ENCODE peak calls at places on chromosomes 7 and 10, in nine cellular contexts. I, W, B, C, L, X, A, M and J are unnamed samples.

GRCh38 chr7:104643587-104644217 is 315.3 kb downstream of the LHFPL3 start:
- DNase-seq in I (no peak), C (no peak), A (peak), X (no peak), M (peak), W (no peak), L (peak), B (no peak), J (no peak)

GRCh38 chr10:11353229-11353896 is 258.1 kb downstream of the USP6NL start:
- DNase-seq in X (no peak), B (no peak), M (no peak), I (no peak), A (no peak), C (no peak), L (no peak), W (no peak), J (no peak)

GRCh38 chr7:39353615-39354376 is 212.4 kb upstream of the YAE1 start:
- DNase-seq in W (peak), A (peak), B (no peak), I (peak), M (peak), X (no peak), C (no peak), L (no peak), J (peak)

GRCh38 chr10:49328401-49329185 is 29.6 kb downstream of the C10orf71 start:
- DNase-seq in M (no peak), C (no peak), A (no peak), X (no peak), I (no peak), L (no peak), B (no peak), W (no peak), J (no peak)

GRCh38 chr7:149381245-149381644 is 79.6 kb downstream of the ZNF777 start:
- DNase-seq in C (no peak), M (no peak), A (no peak), I (no peak), X (no peak), B (no peak), W (no peak), L (no peak), J (no peak)

GRCh38 chr7:51188987-51189386 is 127.6 kb downstream of the COBL start:
- DNase-seq in X (no peak), M (no peak), I (no peak), B (no peak), A (no peak), W (no peak), C (no peak), L (no peak), J (no peak)

GRCh38 chr7:116025098-116025809 is 5.3 kb downstream of the TFEC start:
- DNase-seq in B (no peak), W (no peak), C (no peak), X (no peak), I (no peak), A (peak), M (no peak), L (no peak), J (no peak)

GRCh38 chr7:30135271-30135550 is 425 bp downstream of the MTURN start:
- DNase-seq in L (no peak), X (no peak), M (no peak), W (no peak), A (no peak), C (no peak), I (no peak), B (no peak), J (no peak)

GRCh38 chr10:26755443-26755903 is 58.0 kb downstream of the PDSS1 start:
- DNase-seq in M (no peak), L (peak), B (no peak), X (no peak), A (peak), C (no peak), W (no peak), I (no peak), J (no peak)

GRCh38 chr7:32881074-32881982 is 10.2 kb downstream of the KBTBD2 start:
- DNase-seq in X (no peak), W (no peak), I (no peak), C (no peak), L (peak), B (no peak), A (no peak), M (no peak), J (no peak)

GRCh38 chr10:131825960-131826650 is 74.7 kb upstream of the PPP2R2D start:
- DNase-seq in A (no peak), M (no peak), W (peak), B (no peak), L (no peak), I (no peak), X (no peak), C (no peak), J (peak)

GRCh38 chr7:150612925-150613324 is 19.3 kb downstream of the GIMAP6 start:
- DNase-seq in M (no peak), X (no peak), L (no peak), B (no peak), A (no peak), W (no peak), I (no peak), C (no peak), J (no peak)

GRCh38 chr7:22271311-22271710 is 85.6 kb downstream of the RAPGEF5 start:
- DNase-seq in L (no peak), A (no peak), I (no peak), W (no peak), M (no peak), C (no peak), X (no peak), B (no peak), J (no peak)

GRCh38 chr10:130757271-130757670 is 554.2 kb downstream of the TCERG1L start:
- DNase-seq in X (no peak), I (no peak), B (no peak), M (no peak), L (no peak), W (peak), A (no peak), C (no peak), J (no peak)

GRCh38 chr7:88597941-88598425 is 161.5 kb upstream of the ZNF804B start:
- DNase-seq in A (no peak), I (no peak), C (no peak), X (no peak), M (no peak), W (no peak), B (no peak), L (no peak), J (no peak)

GRCh38 chr7:149863500-149863899 is 10.3 kb upstream of the ATP6V0E2 start:
- DNase-seq in L (no peak), M (no peak), X (no peak), W (no peak), C (no peak), A (no peak), B (no peak), I (no peak), J (no peak)

GRCh38 chr10:63267414-63268138 is 134.4 kb downstream of the NRBF2 start:
- DNase-seq in M (no peak), W (no peak), C (no peak), A (peak), B (peak), L (peak), I (no peak), X (peak), J (no peak)

GRCh38 chr7:24701232-24701898 is 55.9 kb downstream of the GSDME start:
- DNase-seq in A (peak), I (no peak), B (no peak), C (no peak), L (no peak), W (no peak), M (no peak), X (peak), J (no peak)

GRCh38 chr10:132811891-132812481 is 26.0 kb upstream of the NKX6-2 start:
- DNase-seq in L (no peak), W (peak), B (no peak), A (no peak), M (no peak), C (no peak), I (peak), X (no peak), J (no peak)

GRCh38 chr10:48357631-48358030 is 51.2 kb downstream of the MAPK8 start:
- DNase-seq in B (no peak), L (no peak), W (no peak), A (no peak), X (no peak), C (no peak), M (no peak), I (no peak), J (no peak)

GRCh38 chr10:6953131-6953834 is 373.2 kb upstream of the PRKCQ start:
- DNase-seq in A (no peak), W (no peak), X (no peak), C (no peak), L (no peak), I (no peak), B (no peak), M (no peak), J (no peak)

GRCh38 chr7:135620980-135621850 is 41.1 kb upstream of the STMP1 start:
- DNase-seq in I (peak), C (peak), X (peak), L (peak), A (peak), W (no peak), B (peak), M (no peak), J (no peak)

GRCh38 chr7:12030116-12030515 is 181.0 kb upstream of the TMEM106B start:
- DNase-seq in X (peak), I (no peak), B (no peak), M (peak), L (no peak), A (no peak), C (no peak), W (no peak), J (no peak)

GRCh38 chr7:24456526-24457214 is 116.6 kb upstream of the PALS2 start:
- DNase-seq in M (no peak), L (peak), I (no peak), X (no peak), B (no peak), C (no peak), A (no peak), W (no peak), J (peak)

GRCh38 chr10:71218046-71218832 is 5.9 kb downstream of the UNC5B start:
- DNase-seq in L (peak), A (no peak), B (no peak), I (no peak), C (no peak), W (no peak), M (peak), X (no peak), J (no peak)

GRCh38 chr7:77797734-77798393 is 370 bp downstream of the TMEM60 start:
- DNase-seq in M (no peak), W (no peak), B (no peak), A (no peak), I (peak), C (no peak), L (no peak), X (no peak), J (peak)

GRCh38 chr7:33495207-33495606 is 365.8 kb downstream of the BBS9 start:
- DNase-seq in L (no peak), X (no peak), W (no peak), C (no peak), M (no peak), A (peak), B (no peak), I (no peak), J (no peak)

GRCh38 chr10:117543245-117543998 is 876 bp downstream of the EMX2 start:
- DNase-seq in X (no peak), B (no peak), A (peak), M (peak), L (no peak), W (no peak), C (no peak), I (no peak), J (no peak)

GRCh38 chr10:79386637-79387465 is 39.6 kb downstream of the PPIF start:
- DNase-seq in L (no peak), W (peak), I (peak), B (peak), A (no peak), X (no peak), M (peak), C (peak), J (peak)

GRCh38 chr7:92833024-92833765 is 3.2 kb downstream of the CDK6 start:
- DNase-seq in M (peak), B (peak), W (peak), I (peak), L (peak), X (no peak), C (peak), A (peak), J (peak)

GRCh38 chr10:113213041-113213440 is 263.0 kb downstream of the TCF7L2 start:
- DNase-seq in B (no peak), A (no peak), W (no peak), M (no peak), I (no peak), X (no peak), C (no peak), L (no peak), J (no peak)

GRCh38 chr10:113216068-113216467 is 266.0 kb downstream of the TCF7L2 start:
- DNase-seq in C (no peak), W (no peak), A (no peak), B (no peak), M (no peak), X (no peak), L (peak), I (no peak), J (no peak)

GRCh38 chr10:113219446-113219845 is 269.4 kb downstream of the TCF7L2 start:
- DNase-seq in B (no peak), C (no peak), A (no peak), W (no peak), L (no peak), M (no peak), I (no peak), X (no peak), J (no peak)

DNA sequence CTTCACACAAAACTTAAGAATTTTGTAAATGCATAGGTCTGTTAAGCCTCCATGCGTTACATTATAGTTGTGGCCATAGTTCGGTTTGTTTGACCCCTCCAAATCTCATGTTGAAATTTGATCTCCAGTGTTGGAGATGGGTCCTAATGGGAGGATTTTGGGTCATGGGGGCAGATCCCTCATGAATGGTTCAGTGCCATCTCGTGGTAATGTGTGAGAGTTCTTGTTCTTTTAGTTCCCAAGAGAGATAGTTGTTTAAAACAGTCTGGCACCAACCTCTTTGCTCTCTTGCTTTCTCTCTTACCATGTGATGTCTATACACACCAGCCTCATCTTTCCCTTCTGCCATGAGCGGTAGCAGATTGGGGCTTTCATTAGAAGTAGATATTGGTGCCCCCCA is 264.3 kb downstream of the TCF7L2 start:
- DNase-seq in I (no peak), M (no peak), W (no peak), B (no peak), C (no peak), L (no peak), A (peak), X (no peak), J (no peak)
- TF ChIP-seq CTCF in I (no peak), M (peak), W (no peak), B (no peak), C (no peak), L (peak), A (no peak), X (no peak), J (no peak)

GRCh38 chr10:86861351-86861750 is 96.1 kb downstream of the MMRN2 start:
- DNase-seq in C (no peak), B (no peak), A (no peak), W (no peak), M (no peak), X (no peak), L (no peak), I (no peak), J (no peak)

GRCh38 chr10:86862373-86862772 is 95.0 kb downstream of the MMRN2 start:
- DNase-seq in A (no peak), I (no peak), L (no peak), X (no peak), M (no peak), C (no peak), B (no peak), W (no peak), J (no peak)

GRCh38 chr10:86867149-86867548 is 90.3 kb downstream of the MMRN2 start:
- DNase-seq in L (no peak), I (no peak), X (no peak), M (no peak), W (no peak), B (no peak), A (no peak), C (no peak), J (no peak)

GRCh38 chr10:86863443-86863842 is 94.0 kb downstream of the MMRN2 start:
- DNase-seq in W (no peak), B (no peak), I (no peak), C (no peak), A (no peak), X (no peak), L (no peak), M (no peak), J (no peak)

DNA sequence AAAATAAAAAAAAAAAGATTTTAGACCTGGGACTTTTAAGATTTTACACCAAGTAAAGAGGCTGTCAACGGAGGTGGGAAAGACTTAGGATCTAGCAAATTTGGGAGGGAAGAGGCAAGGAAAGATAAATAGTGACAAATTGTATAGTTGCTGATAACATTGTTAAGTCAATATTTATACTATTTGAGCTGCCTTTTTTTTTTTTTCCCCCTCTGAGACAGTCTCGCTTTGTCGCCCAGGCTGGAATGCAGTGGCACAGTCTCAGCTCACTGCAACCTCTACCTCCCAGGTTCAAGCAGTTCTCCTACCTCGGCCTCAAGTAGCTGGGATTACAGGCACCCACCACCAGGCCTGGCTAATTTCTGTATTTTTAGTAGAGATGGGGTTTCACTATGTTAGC is 94.6 kb downstream of the MMRN2 start:
- DNase-seq in I (no peak), M (no peak), X (no peak), L (no peak), B (no peak), C (no peak), W (no peak), A (no peak), J (peak)
- H3K27ac ChIP-seq in I (no peak), M (peak), X (no peak), L (no peak), B (no peak), C (peak), W (no peak), A (peak), J (peak)

DNA sequence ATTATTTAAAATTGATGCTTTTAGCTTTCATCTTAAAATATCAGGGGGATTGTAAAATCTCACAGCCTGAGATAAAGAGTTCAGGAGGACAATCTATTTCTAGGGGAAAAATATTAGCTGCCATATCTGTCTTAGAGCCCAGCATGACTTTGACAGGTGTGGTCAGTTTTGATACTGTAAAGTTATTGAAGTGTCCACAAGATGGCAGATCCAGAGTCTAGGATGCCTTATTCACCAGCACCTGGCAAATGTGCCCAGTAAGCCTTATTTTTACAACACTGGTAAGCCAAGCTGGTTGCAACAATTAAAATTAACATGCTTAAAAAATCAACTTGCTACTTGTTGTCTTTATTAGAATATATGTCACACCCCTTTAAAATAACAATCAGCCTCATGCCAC is 579.3 kb downstream of the SH2D4B start:
- DNase-seq in L (peak), W (no peak), X (no peak), M (no peak), I (no peak), B (no peak), A (no peak), C (no peak), J (no peak)
- TF ChIP-seq CTCF in L (no peak), W (peak), X (no peak), M (peak), I (no peak), B (no peak), A (no peak), C (no peak), J (no peak)

DNA sequence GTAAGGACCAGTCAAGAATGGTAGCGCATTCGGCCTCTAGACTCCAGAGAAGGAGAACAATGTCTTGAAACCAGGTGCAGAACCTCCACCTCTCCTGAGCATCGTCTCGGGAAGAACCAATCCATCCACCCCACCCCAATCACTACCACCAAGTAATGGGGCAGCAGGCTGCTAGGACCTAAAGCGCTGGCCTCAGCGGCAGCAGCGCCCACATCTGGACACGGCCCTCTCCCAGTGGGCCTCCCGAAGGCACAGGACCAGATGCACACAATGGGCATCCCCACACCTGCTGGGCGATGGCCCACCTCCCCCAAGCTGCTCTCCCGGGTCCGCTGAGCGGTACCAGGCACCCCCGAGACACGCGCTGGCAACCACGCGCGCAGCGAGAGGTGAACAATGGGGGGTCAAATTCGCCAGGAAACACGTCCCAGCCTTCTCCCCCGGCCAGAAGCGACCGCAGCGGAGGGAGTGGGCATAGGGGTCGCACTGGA is 631 bp downstream of the CTTNBP2 start:
- DNase-seq in X (no peak), A (no peak), L (no peak), C (no peak), I (peak), W (peak), B (peak), M (peak), J (peak)
- H3K27ac ChIP-seq in X (no peak), A (peak), L (peak), C (peak), I (peak), W (peak), B (no peak), M (no peak), J (peak)

GRCh38 chr7:358352-358751 is 68.4 kb downstream of the FOXL3 start:
- DNase-seq in X (no peak), A (no peak), M (no peak), L (no peak), I (no peak), C (no peak), B (no peak), W (no peak), J (peak)

GRCh38 chr7:356691-357462 is 66.9 kb downstream of the FOXL3 start:
- DNase-seq in L (no peak), A (no peak), B (no peak), M (no peak), C (no peak), W (no peak), I (no peak), X (no peak), J (peak)

GRCh38 chr7:359226-359775 is 69.3 kb downstream of the FOXL3 start:
- DNase-seq in A (no peak), B (no peak), L (no peak), C (no peak), M (no peak), W (no peak), X (no peak), I (no peak), J (no peak)

GRCh38 chr7:356087-356486 is 66.1 kb downstream of the FOXL3 start:
- DNase-seq in M (no peak), B (no peak), L (no peak), W (no peak), I (no peak), X (no peak), A (no peak), C (no peak), J (no peak)

DNA sequence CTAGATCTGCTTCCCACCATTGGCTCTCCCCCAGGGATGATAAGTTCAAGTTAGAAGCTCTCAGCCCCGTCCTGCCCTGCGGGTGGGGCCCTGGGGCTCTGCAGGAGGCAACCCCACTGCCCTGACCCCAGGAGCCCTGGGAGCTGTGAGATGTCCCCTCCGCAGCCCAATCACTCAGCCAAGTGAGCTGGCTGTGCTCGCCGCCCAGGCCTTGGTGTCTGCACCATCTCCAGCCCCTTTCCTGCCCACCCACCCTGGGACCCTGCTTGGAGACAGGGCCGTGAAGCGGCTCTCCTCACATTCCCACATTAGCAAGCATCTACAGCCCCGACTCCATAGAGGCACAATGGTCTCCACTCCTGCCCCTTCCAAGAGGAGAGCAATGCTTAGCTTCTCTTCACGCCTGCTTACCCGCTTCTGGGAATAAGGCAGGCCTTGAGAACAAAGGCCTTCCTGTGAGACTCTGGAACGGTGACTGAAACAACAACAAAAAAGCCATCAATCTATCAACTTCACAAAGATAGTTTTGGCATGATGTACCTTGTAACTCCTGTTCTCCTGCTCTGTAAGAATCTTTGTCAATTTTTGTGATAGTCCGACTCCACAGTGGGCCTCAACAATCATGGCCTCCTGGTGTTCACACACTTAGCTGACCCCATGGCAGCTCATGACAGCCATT is 67.7 kb downstream of the FOXL3 start:
- DNase-seq in X (no peak), W (no peak), C (no peak), A (no peak), I (no peak), L (no peak), M (no peak), B (no peak), J (no peak)
- TF ChIP-seq CTCF in X (no peak), W (no peak), C (no peak), A (no peak), I (no peak), L (no peak), M (no peak), B (no peak), J (no peak)